ENCODE peak calls at places on chromosomes 6 and 20, in five cellular contexts. W is COR-L47, M is KBM-7, R is lower leg skin, S is NCI-H1436. N is an unnamed sample.

GRCh38 chr20:18057106-18057993 is at the start of gene OVOL2:
- DNase-seq in W (peak), M (peak), R (peak), S (peak), N (peak)

GRCh38 chr6:23510778-23511510 is 615.1 kb upstream of the NRSN1 start:
- DNase-seq in W (no peak), M (no peak), R (no peak), S (no peak), N (no peak)

GRCh38 chr6:10970731-10971130 is 73.4 kb downstream of the ELOVL2 start:
- DNase-seq in W (no peak), M (no peak), R (no peak), S (no peak), N (no peak)

GRCh38 chr20:51092238-51092822 is 69.4 kb upstream of the KCNG1 start:
- DNase-seq in W (no peak), M (no peak), R (no peak), S (no peak), N (no peak)

GRCh38 chr6:52517502-52518278 is 59.2 kb downstream of the TRAM2 start:
- DNase-seq in W (no peak), M (no peak), R (peak), S (no peak), N (no peak)

GRCh38 chr6:168231393-168231957 is 88.1 kb downstream of the DACT2 start:
- DNase-seq in W (no peak), M (no peak), R (no peak), S (no peak), N (no peak)

GRCh38 chr6:4192627-4193026 is 57.3 kb upstream of the ECI2 start:
- DNase-seq in W (no peak), M (no peak), R (no peak), S (no peak), N (no peak)

GRCh38 chr20:21498646-21499045 is 15.2 kb downstream of the NKX2-2 start:
- DNase-seq in W (no peak), M (no peak), R (no peak), S (no peak), N (no peak)

GRCh38 chr6:157380779-157381561 is at the start of gene ZDHHC14:
- DNase-seq in W (peak), M (peak), R (peak), S (peak), N (peak)

GRCh38 chr6:148898360-148899005 is 151.7 kb downstream of the UST start:
- DNase-seq in W (no peak), M (no peak), R (no peak), S (no peak), N (no peak)

GRCh38 chr6:41679696-41680095 is 41.4 kb downstream of the MDFI start:
- DNase-seq in W (no peak), M (no peak), R (no peak), S (no peak), N (no peak)

GRCh38 chr6:84763397-84764331 is 734 bp downstream of the TBX18 start:
- DNase-seq in W (peak), M (no peak), R (no peak), S (no peak), N (no peak)

GRCh38 chr20:61755971-61756421 is 309.7 kb downstream of the TAF4 start:
- DNase-seq in W (no peak), M (no peak), R (no peak), S (no peak), N (no peak)

N was measured in NCI-H748 treated with DMSO at 0.1 percent for 48 hours.